ENCODE peak calls at places on chromosome 9, in nine cellular contexts. Y, U, I, W, C, H, J, G and V are unnamed samples.
A peak's percentile ranks its signal among the peaks of the same experiment; 100 is the strongest.

GRCh38 chr9:87111010-87111409 is 163.7 kb upstream of the GAS1 start:
- DNase-seq in W (no peak), G (no peak), Y (no peak), I (no peak), U (no peak), C (no peak), H (no peak), J (no peak), V (no peak)

GRCh38 chr9:27599102-27599501 is 25.8 kb upstream of the C9orf72 start:
- DNase-seq in J (no peak), W (no peak), Y (no peak), H (no peak), C (no peak), I (no peak), G (no peak), U (no peak), V (no peak)

GRCh38 chr9:113853333-113853732 is 22.8 kb upstream of the ZNF618 start:
- DNase-seq in J (no peak), U (no peak), W (no peak), I (peak; percentile 55), G (no peak), Y (no peak), C (no peak), H (no peak), V (no peak)

GRCh38 chr9:108776920-108777650 is 78.7 kb downstream of the ACTL7B start:
- DNase-seq in C (no peak), H (no peak), Y (peak; percentile 13), W (peak; percentile 89), G (no peak), J (no peak), U (no peak), I (no peak), V (no peak)

GRCh38 chr9:15965246-15965745 is 412.5 kb downstream of the CCDC171 start:
- DNase-seq in U (no peak), H (no peak), I (no peak), G (no peak), Y (no peak), W (peak; percentile 38), C (no peak), J (no peak), V (no peak)

GRCh38 chr9:117744390-117744789 is 40.2 kb downstream of the TLR4 start:
- DNase-seq in U (no peak), J (no peak), H (no peak), I (no peak), W (no peak), G (no peak), Y (no peak), C (no peak), V (no peak)

GRCh38 chr9:82540175-82540574 is 522.8 kb downstream of the RASEF start:
- DNase-seq in G (no peak), Y (peak; percentile 9), U (peak; percentile 75), W (no peak), J (peak; percentile 14), C (no peak), I (peak; percentile 80), H (no peak), V (peak; percentile 45)

GRCh38 chr9:131146186-131146585 is 20.8 kb downstream of the NUP214 start:
- DNase-seq in U (no peak), G (no peak), H (no peak), C (no peak), Y (no peak), I (no peak), W (no peak), J (no peak), V (no peak)

GRCh38 chr9:94002316-94003140 is 47.4 kb upstream of the BARX1 start:
- DNase-seq in G (peak; percentile 81), U (no peak), I (no peak), C (no peak), W (peak; percentile 26), J (no peak), H (no peak), Y (peak; percentile 47), V (no peak)

GRCh38 chr9:121445986-121446385 is 53.7 kb downstream of the GGTA1 start:
- DNase-seq in I (no peak), J (no peak), C (no peak), G (no peak), Y (no peak), H (no peak), W (no peak), U (no peak), V (no peak)

GRCh38 chr9:97397220-97397619 is 14.7 kb upstream of the TDRD7 start:
- DNase-seq in W (peak; percentile 21), G (no peak), J (no peak), H (no peak), C (no peak), I (no peak), Y (peak; percentile 76), U (no peak), V (no peak)

GRCh38 chr9:34652608-34653007 is 623 bp downstream of the IL11RA start:
- DNase-seq in J (no peak), H (no peak), U (no peak), W (no peak), C (no peak), G (no peak), I (no peak), Y (peak; percentile 45), V (no peak)
- H3K4me3 ChIP-seq in J (peak overlapping the region; percentile 12), H (no peak overlapping the region), U (peak overlapping the region; percentile 54), W (peak overlapping the region; percentile 55), C (peak overlapping the region; percentile 45), G (no peak overlapping the region), I (peak overlapping the region; percentile 23), Y (peak overlapping the region; percentile 67), V (peak overlapping the region; percentile 24)

GRCh38 chr9:69376651-69377050 is 51.6 kb downstream of the ENTREP1 start:
- DNase-seq in U (peak; percentile 54), G (peak; percentile 20), C (no peak), J (peak; percentile 48), I (no peak), H (no peak), Y (peak; percentile 91), W (peak; percentile 95), V (no peak)

GRCh38 chr9:69377291-69377690 is 52.3 kb downstream of the ENTREP1 start:
- DNase-seq in Y (no peak), H (no peak), W (no peak), I (no peak), G (no peak), J (no peak), C (no peak), U (no peak), V (no peak)

GRCh38 chr9:69380301-69380700 is 55.3 kb downstream of the ENTREP1 start:
- DNase-seq in W (no peak), C (no peak), U (no peak), J (no peak), I (no peak), H (no peak), G (no peak), Y (no peak), V (no peak)

GRCh38 chr9:69379250-69379982 is 54.4 kb downstream of the ENTREP1 start:
- DNase-seq in W (peak; percentile 71), C (no peak), Y (peak; percentile 56), J (peak; percentile 21), G (no peak), I (no peak), H (no peak), U (no peak), V (no peak)

DNA sequence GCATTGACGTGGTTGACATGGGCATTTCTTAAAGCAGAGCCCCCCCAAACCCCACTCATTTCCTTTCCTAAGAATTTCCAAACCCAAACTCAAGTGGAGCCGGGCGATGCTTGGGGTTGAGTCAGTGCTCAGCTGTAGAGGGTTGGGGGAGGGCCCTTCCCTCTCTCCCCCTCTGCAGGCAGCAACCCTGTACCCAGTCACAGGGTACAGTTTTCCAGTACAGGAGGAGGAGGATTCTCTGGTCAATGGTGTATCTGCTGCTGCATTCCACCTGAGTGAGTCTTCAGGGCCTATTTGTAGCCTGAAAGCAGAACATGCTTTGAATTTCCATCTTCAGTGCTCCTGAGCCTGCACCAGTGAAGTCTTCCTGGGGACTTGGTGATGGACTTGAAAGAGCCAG is 55.8 kb downstream of the ENTREP1 start:
- DNase-seq in H (no peak), I (no peak), C (no peak), Y (peak; percentile 32), W (peak; percentile 72), G (no peak), U (no peak), J (no peak), V (no peak)
- H3K4me1 ChIP-seq in H (no peaks in the 10 kb centered on the region), I (no peaks in the 10 kb centered on the region), C (no peaks in the 10 kb centered on the region), Y (peaks cover 33% of the 10 kb centered on the region), W (peaks cover 3% of the 10 kb centered on the region), G (no peaks in the 10 kb centered on the region), U (peaks cover 23% of the 10 kb centered on the region), J (peaks cover 7% of the 10 kb centered on the region), V (peaks cover 1% of the 10 kb centered on the region)

GRCh38 chr9:127908660-127908926 is 8.2 kb downstream of the ST6GALNAC4 start:
- DNase-seq in C (no peak), Y (no peak), G (no peak), J (no peak), I (no peak), U (no peak), W (no peak), H (no peak), V (no peak)
- H3K27ac ChIP-seq in C (no peak overlapping the region), Y (no peak overlapping the region), G (no peak overlapping the region), J (no peak overlapping the region), I (no peak overlapping the region), U (no peak overlapping the region), W (no peak overlapping the region), H (no peak overlapping the region), V (no peak overlapping the region)

GRCh38 chr9:89999176-89999533 is 394.3 kb downstream of the GADD45G start:
- DNase-seq in Y (no peak), U (peak; percentile 83), G (no peak), W (no peak), J (no peak), H (no peak), I (peak; percentile 81), C (peak; percentile 91), V (no peak)
- H3K4me3 ChIP-seq in Y (no peak overlapping the region), U (no peak overlapping the region), G (no peak overlapping the region), W (no peak overlapping the region), J (no peak overlapping the region), H (peak overlapping the region; percentile 48), I (no peak overlapping the region), C (no peak overlapping the region), V (no peak overlapping the region)

DNA sequence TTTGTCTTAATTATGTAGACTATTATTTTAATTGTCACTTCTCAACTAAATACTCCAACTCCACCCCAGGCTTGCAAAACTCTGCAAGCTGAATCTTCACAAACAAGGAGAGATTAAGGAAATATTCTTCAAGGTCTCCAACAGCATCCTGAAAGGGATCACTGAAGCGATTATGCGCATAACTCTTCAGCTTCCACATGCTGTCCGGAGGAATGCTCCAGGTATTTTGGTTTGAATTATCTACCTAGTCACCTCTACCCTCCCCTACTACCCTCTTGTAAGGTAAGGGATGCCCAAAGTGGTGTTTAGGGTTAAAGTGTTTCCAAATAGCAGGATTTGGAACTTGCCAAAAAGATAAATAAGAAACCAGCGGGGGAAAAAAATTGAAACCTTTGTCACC is 11.7 kb downstream of the PTCH1 start:
- DNase-seq in C (no peak), J (no peak), G (no peak), Y (no peak), I (no peak), W (no peak), H (no peak), U (no peak), V (no peak)
- H3K4me1 ChIP-seq in C (peaks cover 39% of the 10 kb centered on the region), J (peaks cover 7% of the 10 kb centered on the region), G (peaks cover 22% of the 10 kb centered on the region), Y (peaks cover 15% of the 10 kb centered on the region), I (no peaks in the 10 kb centered on the region), W (peaks cover 3% of the 10 kb centered on the region), H (peaks cover 23% of the 10 kb centered on the region), U (peaks cover 38% of the 10 kb centered on the region), V (no peaks in the 10 kb centered on the region)